ENCODE peak calls at places on chromosomes 11 and 22, in seven cellular contexts. Y is CD8-positive, alpha-beta T cell; K is lower lobe of right lung; Z is endothelial cell of umbilical vein; G is heart right ventricle; H is mucosa of descending colon; X is prostate gland. U is an unnamed sample.

GRCh38 chr11:123654566-123655081 is at the start of gene SCN3B:
- DNase-seq in Z (peak; percentile 84), X (peak; percentile 61), K (peak; percentile 58), Y (no peak), H (peak; percentile 69), G (peak; percentile 73), U (peak; percentile 59)

GRCh38 chr11:2580061-2580421 is 119.8 kb downstream of the KCNQ1OT1 start:
- DNase-seq in H (no peak), Y (no peak), K (peak; percentile 19), X (no peak), Z (no peak), G (no peak), U (no peak)

GRCh38 chr11:12215192-12215591 is 104.8 kb downstream of the MICAL2 start:
- DNase-seq in H (no peak), X (no peak), G (no peak), Z (no peak), K (peak; percentile 67), Y (no peak), U (no peak)

GRCh38 chr22:49688516-49689254 is 139.0 kb downstream of the BRD1 start:
- DNase-seq in K (no peak), H (no peak), Y (no peak), X (no peak), G (no peak), Z (no peak), U (no peak)

GRCh38 chr11:61917357-61918109 is at the start of gene RAB3IL1:
- DNase-seq in K (no peak), G (peak; percentile 71), H (peak; percentile 57), Z (peak; percentile 20), X (no peak), Y (no peak), U (no peak)

GRCh38 chr11:65208785-65209710 is 27.3 kb downstream of the CAPN1 start:
- DNase-seq in Y (no peak), K (no peak), H (peak; percentile 55), G (no peak), X (no peak), Z (no peak), U (no peak)

GRCh38 chr11:69473520-69473894 is 8.0 kb upstream of the LINC01488 start:
- DNase-seq in Z (no peak), H (no peak), Y (no peak), K (no peak), X (no peak), G (no peak), U (no peak)

GRCh38 chr11:125315088-125315740 is 150.7 kb downstream of the PKNOX2 start:
- DNase-seq in K (no peak), H (peak; percentile 8), Z (peak; percentile 45), Y (no peak), X (no peak), G (peak; percentile 64), U (peak; percentile 11)

GRCh38 chr22:30564045-30564765 is 10.3 kb downstream of the GAL3ST1 start:
- DNase-seq in H (no peak), X (no peak), G (no peak), Z (no peak), K (no peak), Y (no peak), U (no peak)

GRCh38 chr11:287821-288327 is 1.1 kb upstream of the PGGHG start:
- DNase-seq in Z (no peak), Y (no peak), G (peak; percentile 7), K (peak; percentile 66), H (no peak), X (no peak), U (no peak)

GRCh38 chr22:46905415-46905814 is 143.0 kb downstream of the TBC1D22A start:
- DNase-seq in G (no peak), K (no peak), Z (no peak), X (no peak), Y (no peak), H (no peak), U (no peak)

GRCh38 chr11:57513911-57514537 is 1.5 kb downstream of the SLC43A1 start:
- DNase-seq in Y (no peak), Z (no peak), H (peak; percentile 63), X (peak; percentile 51), G (peak; percentile 25), K (peak; percentile 63), U (no peak)

GRCh38 chr11:72069787-72070251 is 10.5 kb downstream of the NUMA1 start:
- DNase-seq in Y (no peak), K (peak; percentile 89), H (peak; percentile 83), X (peak; percentile 54), G (peak; percentile 80), Z (peak; percentile 81), U (peak; percentile 63)

GRCh38 chr22:37617431-37617830 is 8.8 kb downstream of the GGA1 start:
- DNase-seq in X (no peak), K (no peak), G (no peak), Y (no peak), H (no peak), Z (no peak), U (no peak)

GRCh38 chr22:37616205-37617083 is 7.8 kb downstream of the GGA1 start:
- DNase-seq in H (no peak), K (no peak), G (no peak), X (no peak), Z (no peak), Y (no peak), U (no peak)

GRCh38 chr22:37619991-37620390 is 11.4 kb downstream of the GGA1 start:
- DNase-seq in K (no peak), G (no peak), Z (no peak), H (no peak), X (no peak), Y (no peak), U (no peak)

GRCh38 chr22:37618674-37619073 is 10.0 kb downstream of the GGA1 start:
- DNase-seq in K (no peak), H (no peak), Z (no peak), Y (no peak), G (no peak), X (no peak), U (no peak)

DNA sequence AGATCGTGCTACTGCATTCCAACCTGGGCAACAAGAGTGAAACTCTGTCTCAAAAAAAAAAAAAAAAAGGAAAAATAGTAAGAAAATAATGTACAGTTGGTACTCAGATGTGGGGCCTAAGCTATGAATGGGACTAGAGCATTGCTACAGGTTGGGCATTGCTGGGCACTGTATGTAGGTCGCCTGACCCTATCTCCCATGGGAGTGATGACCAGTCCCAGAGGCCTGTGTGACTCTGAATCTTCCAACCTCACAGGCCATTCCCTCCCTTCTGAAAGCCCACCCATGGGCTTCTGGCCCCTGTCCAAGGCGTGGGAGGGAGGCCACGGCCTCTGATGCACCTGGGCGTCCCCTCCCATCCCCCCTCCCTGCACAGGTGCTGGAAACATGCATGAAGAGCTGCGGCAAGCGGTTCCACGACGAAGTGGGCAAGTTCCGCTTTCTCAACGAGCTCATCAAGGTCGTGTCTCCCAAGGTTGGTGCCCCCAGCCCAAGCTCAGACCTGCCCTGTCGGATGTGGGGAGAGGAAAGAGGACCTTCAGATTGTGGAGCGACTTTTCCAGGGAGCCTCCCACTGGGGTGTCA is 9.5 kb downstream of the GGA1 start:
- DNase-seq in K (no peak), X (no peak), Y (no peak), H (no peak), Z (no peak), G (no peak), U (no peak)
- H3K36me3 ChIP-seq in K (peaks cover 94% of the 10 kb centered on the region), X (no peaks in the 10 kb centered on the region), Y (peaks cover 29% of the 10 kb centered on the region), H (peaks cover 4% of the 10 kb centered on the region), Z (peaks cover 8% of the 10 kb centered on the region), G (peaks cover 89% of the 10 kb centered on the region), U (peaks cover 45% of the 10 kb centered on the region)

GRCh38 chr11:84721561-84721961 is 905.6 kb downstream of the DLG2 start:
- DNase-seq in Y (no peak), Z (no peak), H (peak; percentile 3), X (no peak), G (no peak), K (no peak), U (no peak)

GRCh38 chr11:84720706-84721402 is 906.3 kb downstream of the DLG2 start:
- DNase-seq in G (peak; percentile 12), Y (no peak), K (peak; percentile 51), H (peak; percentile 38), Z (no peak), X (no peak), U (no peak)

GRCh38 chr11:84722583-84723108 is 904.5 kb downstream of the DLG2 start:
- DNase-seq in Y (no peak), G (no peak), H (no peak), Z (no peak), X (no peak), K (no peak), U (no peak)

GRCh38 chr11:84714316-84714780 is 912.8 kb downstream of the DLG2 start:
- DNase-seq in G (peak; percentile 34), Y (no peak), K (peak; percentile 50), H (peak; percentile 87), Z (no peak), X (peak; percentile 40), U (peak; percentile 67)

DNA sequence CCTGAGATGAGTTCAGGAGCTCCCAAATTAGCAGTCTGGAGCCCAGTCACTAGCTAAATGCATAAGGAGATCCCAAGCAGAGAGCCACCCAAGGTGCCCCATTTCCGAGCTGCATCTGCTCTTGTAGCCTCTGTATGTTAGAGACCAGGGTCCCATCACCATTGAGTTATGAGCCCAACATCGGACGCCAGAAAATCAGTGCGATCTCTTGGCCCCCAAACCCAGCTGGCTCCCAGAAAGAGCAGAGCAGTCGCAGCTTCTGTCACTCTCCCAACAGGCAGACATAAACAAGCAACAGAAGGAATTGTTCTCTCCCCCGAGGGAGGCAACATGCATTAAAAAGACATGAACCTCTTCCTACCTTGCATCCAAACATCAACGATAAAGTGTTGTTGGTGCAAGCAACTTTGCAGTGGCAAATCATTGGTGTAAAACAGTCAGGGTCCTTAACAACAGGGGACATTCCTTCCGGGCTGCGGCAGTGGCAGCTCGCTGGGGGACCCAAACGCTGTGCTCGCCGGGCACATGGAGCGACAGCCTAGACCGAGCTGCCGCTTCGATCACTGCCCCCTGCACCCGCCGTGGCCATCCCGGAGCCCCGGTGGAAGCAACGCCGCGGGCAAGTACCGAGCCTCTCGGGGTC is 907.1 kb downstream of the DLG2 start:
- DNase-seq in G (no peak), Y (no peak), H (peak; percentile 3), Z (no peak), K (peak; percentile 31), X (no peak), U (no peak)
- H3K4me3 ChIP-seq in G (peak overlapping the region; percentile 33), Y (no peak overlapping the region), H (no peak overlapping the region), Z (no peak overlapping the region), K (peak overlapping the region; percentile 57), X (peak overlapping the region; percentile 40), U (peak overlapping the region; percentile 49)

DNA sequence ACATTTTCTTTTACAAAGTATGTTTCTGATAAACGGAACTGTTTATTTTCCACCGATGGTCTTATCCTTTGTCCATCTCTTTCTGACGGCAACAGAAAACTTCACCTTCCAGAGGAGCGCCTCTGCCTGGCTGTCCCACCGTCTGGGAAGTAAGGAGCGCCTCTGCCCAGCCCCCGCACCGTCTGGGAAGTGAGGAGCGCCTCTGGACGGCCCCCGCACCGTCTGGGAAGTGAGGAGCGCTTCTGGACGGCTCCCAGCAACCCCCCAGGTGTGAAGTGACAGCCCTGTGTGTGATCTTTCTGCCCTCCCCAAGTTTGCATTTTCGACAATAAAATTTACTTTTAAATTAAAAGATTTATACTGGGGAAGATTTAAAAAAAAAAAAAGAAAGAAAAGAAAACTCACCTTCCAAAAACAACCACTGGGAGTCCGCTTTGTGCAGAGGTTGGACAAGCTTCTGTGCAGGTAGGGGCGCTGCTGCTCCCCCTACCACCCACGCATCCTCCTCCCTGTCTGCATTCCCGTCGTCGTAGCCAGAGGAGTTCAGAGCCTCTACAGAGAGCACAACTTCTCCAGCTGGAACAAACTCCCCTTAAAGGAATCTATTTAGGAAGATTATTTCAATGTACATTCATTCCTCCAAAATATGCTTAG is 1.0 kb upstream of the APOBEC3B start:
- DNase-seq in G (no peak), K (no peak), H (peak; percentile 59), X (peak; percentile 62), Y (no peak), Z (no peak), U (no peak)
- TF ChIP-seq CTCF in G (no peak), K (no peak), H (no peak), X (peak; percentile 41), Y (no peak), Z (no peak), U (peak; percentile 47)

GRCh38 chr11:67500818-67501584 is 4.2 kb downstream of the PITPNM1 start:
- DNase-seq in X (no peak), K (no peak), G (no peak), Z (no peak), H (no peak), Y (no peak), U (no peak)
- H3K36me3 ChIP-seq in X (no peaks in the 10 kb centered on the region), K (peaks cover 51% of the 10 kb centered on the region), G (peaks cover 62% of the 10 kb centered on the region), Z (no peaks in the 10 kb centered on the region), H (no peaks in the 10 kb centered on the region), Y (peaks cover 31% of the 10 kb centered on the region), U (peaks cover 42% of the 10 kb centered on the region)

U was measured in brain microvascular endothelial cell.